ENCODE peak calls at places on chromosomes 12 and 14, in four cellular contexts. One of them, this sample, is unnamed.

GRCh38 chr12:52324068-52324444 is 2.9 kb upstream of the KRT83 start:
- DNase-seq in HepG2: no peak
- DNase-seq in GM12878: no peak
- DNase-seq in K562: no peak
- DNase-seq in this sample: no peak

GRCh38 chr14:95683793-95684192 is 2.4 kb upstream of the TCL1B start:
- DNase-seq in HepG2: peak
- DNase-seq in GM12878: no peak
- DNase-seq in K562: no peak
- DNase-seq in this sample: peak

GRCh38 chr12:113274848-113275247 is 53.6 kb downstream of the TPCN1 start:
- DNase-seq in HepG2: no peak
- DNase-seq in K562: no peak
- DNase-seq in GM12878: no peak
- DNase-seq in this sample: no peak

GRCh38 chr14:75204106-75204505 is 27.7 kb upstream of the TMED10 start:
- DNase-seq in K562: no peak
- DNase-seq in GM12878: no peak
- DNase-seq in HepG2: no peak
- DNase-seq in this sample: no peak

GRCh38 chr12:128258866-128259555 is 8.0 kb upstream of the TMEM132C start:
- DNase-seq in HepG2: no peak
- DNase-seq in K562: no peak
- DNase-seq in GM12878: no peak
- DNase-seq in this sample: no peak

GRCh38 chr12:49094104-49094948 is at the start of gene DHH:
- DNase-seq in HepG2: no peak
- DNase-seq in K562: peak
- DNase-seq in GM12878: no peak
- DNase-seq in this sample: no peak

GRCh38 chr12:105427883-105428282 is 97.4 kb downstream of the C12orf75 start:
- DNase-seq in K562: no peak
- DNase-seq in HepG2: no peak
- DNase-seq in GM12878: no peak
- DNase-seq in this sample: no peak

GRCh38 chr14:74275265-74275841 is 27.4 kb downstream of the ABCD4 start:
- DNase-seq in HepG2: no peak
- DNase-seq in K562: no peak
- DNase-seq in GM12878: no peak
- DNase-seq in this sample: peak

GRCh38 chr14:71665157-71665556 is 267.1 kb upstream of the RGS6 start:
- DNase-seq in GM12878: no peak
- DNase-seq in K562: no peak
- DNase-seq in HepG2: no peak
- DNase-seq in this sample: no peak

GRCh38 chr12:104748790-104749189 is 209.3 kb downstream of the SLC41A2 start:
- DNase-seq in HepG2: no peak
- DNase-seq in GM12878: no peak
- DNase-seq in K562: no peak
- DNase-seq in this sample: no peak

GRCh38 chr14:61950340-61950739 is 188.1 kb downstream of the SNAPC1 start:
- DNase-seq in GM12878: no peak
- DNase-seq in K562: no peak
- DNase-seq in HepG2: no peak
- DNase-seq in this sample: no peak

GRCh38 chr12:57606016-57606311 is 1.3 kb downstream of the DTX3 start:
- DNase-seq in HepG2: no peak
- DNase-seq in K562: no peak
- DNase-seq in GM12878: no peak
- DNase-seq in this sample: no peak

GRCh38 chr12:131672941-131673330 is 38.0 kb upstream of the SFSWAP start:
- DNase-seq in HepG2: no peak
- DNase-seq in K562: no peak
- DNase-seq in GM12878: no peak
- DNase-seq in this sample: no peak

DNA sequence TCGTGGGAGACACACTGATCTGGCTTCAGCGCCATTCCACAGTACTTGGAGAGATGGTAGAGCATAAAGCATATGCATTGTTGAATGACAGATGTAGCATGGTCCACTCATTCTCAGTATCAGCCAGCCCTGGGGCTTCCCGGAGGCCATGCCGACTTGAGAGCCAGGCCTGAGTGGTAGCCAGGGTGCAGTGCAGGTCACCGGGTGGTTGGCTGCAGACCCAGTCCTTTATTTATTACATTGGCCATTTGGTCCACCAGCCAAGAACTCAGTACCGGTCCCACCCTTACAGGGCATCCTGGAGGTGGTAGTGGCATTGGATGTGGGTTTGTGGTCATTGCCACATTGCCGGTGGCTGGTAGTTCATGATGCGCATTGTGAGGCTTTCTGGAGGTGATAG is 121.6 kb upstream of the RTL1 start:
- DNase-seq in K562: no peak
- DNase-seq in GM12878: no peak
- DNase-seq in HepG2: no peak
- DNase-seq in this sample: no peak
- TF ChIP-seq BHLHE40 in K562: no peak
- TF ChIP-seq BHLHE40 in GM12878: no peak
- TF ChIP-seq BHLHE40 in HepG2: no peak
- TF ChIP-seq BHLHE40 in this sample: no peak

GRCh38 chr14:28375295-28375694 is 391.3 kb upstream of the FOXG1 start:
- DNase-seq in K562: no peak
- DNase-seq in GM12878: no peak
- DNase-seq in HepG2: no peak
- DNase-seq in this sample: peak
- TF ChIP-seq MYC in K562: no peak
- TF ChIP-seq MYC in GM12878: no peak
- TF ChIP-seq MYC in HepG2: no peak
- TF ChIP-seq MYC in this sample: no peak

DNA sequence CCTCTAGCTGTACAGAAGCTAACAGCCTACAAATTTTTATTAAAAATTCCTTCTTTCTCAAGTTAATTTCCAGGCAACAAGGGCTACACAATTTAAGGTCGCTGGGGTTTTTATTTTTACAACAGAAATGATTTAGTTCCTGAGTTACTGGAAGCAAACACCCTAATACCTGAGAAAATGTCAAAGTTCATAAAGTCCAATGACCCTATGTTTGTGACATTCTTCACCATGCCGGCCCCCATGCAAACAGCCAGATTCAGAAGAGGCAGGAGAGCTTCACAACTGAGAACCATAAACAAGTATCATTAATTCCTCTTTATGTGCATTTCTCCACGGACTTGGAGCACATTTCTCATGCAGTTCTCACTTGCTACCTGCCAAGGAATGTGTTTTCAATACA is 236.2 kb upstream of the EGLN3 start:
- DNase-seq in HepG2: no peak
- DNase-seq in GM12878: no peak
- DNase-seq in K562: no peak
- DNase-seq in this sample: no peak
- TF ChIP-seq BHLHE40 in HepG2: no peak
- TF ChIP-seq BHLHE40 in GM12878: no peak
- TF ChIP-seq BHLHE40 in K562: no peak
- TF ChIP-seq BHLHE40 in this sample: no peak

GRCh38 chr12:119868992-119869391 is 8.1 kb downstream of the CIT start:
- DNase-seq in GM12878: no peak
- DNase-seq in K562: no peak
- DNase-seq in HepG2: no peak
- DNase-seq in this sample: no peak

GRCh38 chr12:119869720-119870119 is 7.4 kb downstream of the CIT start:
- DNase-seq in K562: no peak
- DNase-seq in GM12878: no peak
- DNase-seq in HepG2: no peak
- DNase-seq in this sample: peak

GRCh38 chr12:119864591-119864990 is 12.5 kb downstream of the CIT start:
- DNase-seq in K562: no peak
- DNase-seq in GM12878: no peak
- DNase-seq in HepG2: no peak
- DNase-seq in this sample: no peak

DNA sequence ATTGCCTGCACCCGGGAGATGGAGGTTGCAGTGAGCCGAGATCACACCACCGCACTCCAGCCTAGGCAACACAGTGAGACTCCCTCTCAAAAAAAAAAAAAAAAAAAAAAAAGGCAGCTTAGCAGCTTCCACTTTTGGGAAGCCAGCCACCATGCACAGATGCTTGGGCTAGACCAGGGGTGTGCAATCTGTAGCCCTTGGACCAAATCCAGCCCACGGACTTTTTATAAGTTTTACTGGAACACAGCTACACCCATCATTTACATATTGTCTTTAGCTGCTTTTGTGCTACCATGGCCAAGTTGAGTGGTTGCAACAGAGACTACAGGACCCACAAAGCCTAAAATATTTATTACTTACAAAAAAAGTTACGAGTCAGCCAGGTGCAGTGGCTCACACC is 6.7 kb downstream of the CIT start:
- DNase-seq in HepG2: no peak
- DNase-seq in K562: no peak
- DNase-seq in GM12878: no peak
- DNase-seq in this sample: no peak
- TF ChIP-seq MYC in HepG2: no peak
- TF ChIP-seq MYC in K562: no peak
- TF ChIP-seq MYC in GM12878: no peak
- TF ChIP-seq MYC in this sample: no peak

GRCh38 chr14:99873653-99874052 is 80.4 kb downstream of the EML1 start:
- DNase-seq in K562: no peak
- DNase-seq in GM12878: no peak
- DNase-seq in HepG2: no peak
- DNase-seq in this sample: no peak

GRCh38 chr14:99876406-99876805 is 83.2 kb downstream of the EML1 start:
- DNase-seq in HepG2: no peak
- DNase-seq in K562: no peak
- DNase-seq in GM12878: no peak
- DNase-seq in this sample: no peak

GRCh38 chr14:99872786-99873440 is 79.7 kb downstream of the EML1 start:
- DNase-seq in GM12878: no peak
- DNase-seq in K562: no peak
- DNase-seq in HepG2: no peak
- DNase-seq in this sample: no peak

GRCh38 chr14:99878563-99878962 is 85.3 kb downstream of the EML1 start:
- DNase-seq in HepG2: no peak
- DNase-seq in GM12878: no peak
- DNase-seq in K562: no peak
- DNase-seq in this sample: no peak

DNA sequence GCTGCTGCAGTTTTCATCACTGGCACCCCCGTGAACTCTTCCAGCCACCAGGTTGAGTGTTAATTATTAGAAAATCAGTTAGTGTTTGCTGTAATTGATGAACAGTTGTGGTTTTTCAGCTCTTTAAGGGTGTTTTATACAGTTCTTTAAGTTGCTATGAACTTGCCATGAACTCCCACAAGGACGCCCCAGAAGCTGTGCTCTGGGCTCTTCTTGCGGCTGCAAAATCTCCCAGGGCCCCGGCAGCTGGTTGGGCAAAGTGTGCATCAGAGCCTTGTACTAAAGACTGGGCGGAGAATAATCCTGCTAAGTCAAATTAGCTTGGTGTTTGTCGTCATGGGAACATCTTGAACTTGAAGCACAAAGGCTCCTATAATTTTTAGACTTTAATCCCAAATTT is 82.2 kb downstream of the EML1 start:
- DNase-seq in K562: no peak
- DNase-seq in HepG2: no peak
- DNase-seq in GM12878: no peak
- DNase-seq in this sample: no peak
- TF ChIP-seq BHLHE40 in K562: no peak
- TF ChIP-seq BHLHE40 in HepG2: no peak
- TF ChIP-seq BHLHE40 in GM12878: no peak
- TF ChIP-seq BHLHE40 in this sample: no peak

DNA sequence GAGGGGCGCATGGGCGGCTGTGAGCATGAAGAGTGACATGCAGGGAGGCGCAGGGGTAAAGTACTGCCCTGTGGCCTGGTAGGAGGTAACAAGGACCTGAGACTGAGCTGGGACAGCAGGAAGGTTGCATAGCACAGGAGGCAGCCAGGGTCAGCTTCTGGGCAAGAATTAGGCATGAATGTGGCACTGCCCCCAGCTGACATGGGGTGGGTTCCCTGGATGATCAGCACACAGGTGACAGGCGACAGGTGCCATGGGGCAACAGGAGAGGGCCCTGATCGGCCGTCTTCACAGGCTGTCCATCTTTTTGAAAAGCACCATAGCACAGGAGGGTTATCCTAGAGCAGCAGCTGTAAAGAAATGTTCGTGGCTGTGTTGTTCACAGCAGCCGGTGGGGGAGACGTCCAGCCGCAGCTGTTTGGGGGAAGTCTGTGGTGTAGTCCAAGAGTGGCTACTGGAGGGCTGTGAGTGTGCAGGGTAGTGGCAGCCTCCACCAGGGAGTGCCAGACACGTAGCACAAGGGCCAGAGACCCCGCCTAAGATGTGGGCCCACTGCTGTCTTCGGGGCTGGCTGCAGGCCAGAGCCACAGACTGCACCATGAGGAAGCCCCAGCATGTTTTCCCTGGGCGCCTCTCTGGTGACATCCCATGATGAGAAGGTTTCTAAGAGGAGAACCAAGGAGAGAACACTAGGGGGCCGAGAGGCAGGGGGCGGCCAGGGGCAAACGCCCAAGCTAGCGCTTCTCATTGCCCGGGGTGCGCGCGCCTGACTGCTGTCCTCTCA is 8.4 kb downstream of the CLBA1 start:
- DNase-seq in K562: no peak
- DNase-seq in HepG2: no peak
- DNase-seq in GM12878: no peak
- DNase-seq in this sample: no peak
- TF ChIP-seq MYC in K562: no peak
- TF ChIP-seq MYC in HepG2: no peak
- TF ChIP-seq MYC in GM12878: no peak
- TF ChIP-seq MYC in this sample: no peak

DNA sequence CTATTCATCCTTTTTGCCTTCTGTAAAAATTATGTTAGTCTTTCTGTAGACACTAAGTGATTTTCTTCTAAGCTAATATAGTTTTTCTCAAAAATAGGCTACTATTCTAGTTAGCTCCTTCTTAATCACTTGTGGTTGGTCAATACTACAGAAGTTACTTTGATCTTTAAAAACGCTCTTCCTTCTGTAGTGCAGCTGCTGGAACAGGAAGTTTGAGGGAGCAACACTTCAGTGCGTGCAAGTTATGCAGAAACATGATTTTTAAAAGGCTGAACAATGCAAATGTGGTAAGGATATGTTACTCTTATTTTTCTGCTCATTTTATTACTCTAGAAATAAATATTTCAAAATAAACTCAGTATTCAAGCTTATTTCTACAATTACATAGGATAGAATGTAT is 11.1 kb upstream of the RERGL start:
- DNase-seq in GM12878: no peak
- DNase-seq in HepG2: no peak
- DNase-seq in K562: no peak
- DNase-seq in this sample: no peak
- TF ChIP-seq BHLHE40 in GM12878: no peak
- TF ChIP-seq BHLHE40 in HepG2: no peak
- TF ChIP-seq BHLHE40 in K562: no peak
- TF ChIP-seq BHLHE40 in this sample: no peak

This sample was measured in A549.